ENCODE peak calls at places on chromosomes 16 and 17, in six cellular contexts. T, P, I, U, H and A are unnamed samples.

GRCh38 chr17:74177018-74177450 is 26.4 kb upstream of the RPL38 start:
- DNase-seq in I (no peak), H (peak; percentile 26), T (no peak), U (no peak), P (no peak), A (no peak)

GRCh38 chr17:55274371-55275255 is 9.9 kb downstream of the HLF start:
- DNase-seq in I (no peak), U (no peak), H (no peak), P (no peak), T (no peak), A (no peak)

GRCh38 chr16:75267631-75268264 is 16.3 kb upstream of the BCAR1 start:
- DNase-seq in P (peak; percentile 72), T (no peak), U (no peak), H (peak; percentile 42), I (no peak), A (no peak)

GRCh38 chr16:50329446-50330189 is 39.2 kb downstream of the BRD7 start:
- DNase-seq in I (no peak), P (no peak), T (no peak), U (no peak), H (no peak), A (no peak)

GRCh38 chr17:28880572-28880945 is 17.0 kb downstream of the FLOT2 start:
- DNase-seq in I (no peak), T (no peak), U (no peak), H (no peak), P (no peak), A (no peak)

GRCh38 chr17:63516910-63517824 is 6.0 kb upstream of the KCNH6 start:
- DNase-seq in I (no peak), P (no peak), U (no peak), H (peak; percentile 62), T (no peak), A (no peak)

GRCh38 chr17:70984873-70985272 is 815.5 kb downstream of the KCNJ2 start:
- DNase-seq in P (no peak), T (no peak), H (no peak), U (no peak), I (no peak), A (no peak)

GRCh38 chr16:73010150-73010676 is 37.7 kb downstream of the ZFHX3 start:
- DNase-seq in I (no peak), P (no peak), H (no peak), U (no peak), T (no peak), A (no peak)

GRCh38 chr16:4324479-4324868 is 8.6 kb downstream of the GLIS2 start:
- DNase-seq in U (no peak), T (no peak), P (no peak), H (no peak), I (no peak), A (no peak)

GRCh38 chr16:85377388-85378144 is 235.6 kb upstream of the GSE1 start:
- DNase-seq in U (no peak), T (no peak), H (no peak), P (no peak), I (no peak), A (no peak)

GRCh38 chr16:16093625-16094332 is 129.5 kb downstream of the ABCC6 start:
- DNase-seq in T (no peak), I (no peak), P (no peak), H (no peak), U (no peak), A (no peak)

GRCh38 chr17:3964203-3965122 is at the start of gene ATP2A3:
- DNase-seq in H (no peak), T (no peak), I (peak; percentile 81), P (no peak), U (peak; percentile 54), A (no peak)

GRCh38 chr16:67022531-67023214 is 6.3 kb upstream of the CBFB start:
- DNase-seq in P (no peak), T (peak; percentile 15), I (no peak), H (peak; percentile 38), U (no peak), A (no peak)

GRCh38 chr17:8832711-8833352 is 33.7 kb upstream of the MFSD6L start:
- DNase-seq in U (no peak), I (peak; percentile 37), H (no peak), P (no peak), T (no peak), A (no peak)

GRCh38 chr16:87995644-87996043 is 44.4 kb downstream of the BANP start:
- DNase-seq in P (no peak), U (no peak), H (no peak), I (no peak), T (no peak), A (peak; percentile 52)

GRCh38 chr16:2422123-2422867 is 7.0 kb upstream of the CCNF start:
- DNase-seq in I (no peak), H (no peak), T (no peak), U (no peak), P (no peak), A (no peak)

GRCh38 chr17:57256708-57257112 is 387 bp downstream of the MSI2 start:
- DNase-seq in U (no peak), H (no peak), P (peak; percentile 14), T (no peak), I (peak; percentile 59), A (no peak)

GRCh38 chr17:15257316-15257925 is 7.7 kb downstream of the PMP22 start:
- DNase-seq in U (peak; percentile 25), T (peak; percentile 89), P (no peak), H (peak; percentile 86), I (peak; percentile 25), A (peak; percentile 39)